ENCODE peak calls at places on chromosomes 12 and 14, in eight cellular contexts. One of them, this sample, is unnamed.
A peak's percentile ranks its signal among the peaks of the same experiment; 100 is the strongest.

GRCh38 chr12:115233891-115234543 is 550.0 kb upstream of the TBX3 start:
- DNase-seq in iris pigment epithelial cell: no peak
- DNase-seq in GM10248: no peak
- DNase-seq in aorta: no peak
- DNase-seq in esophagus squamous epithelium: no peak
- DNase-seq in GM06990: no peak
- DNase-seq in M059J: no peak
- DNase-seq in heart right ventricle: no peak
- DNase-seq in this sample: no peak

GRCh38 chr14:99602054-99602787 is 1.8 kb downstream of the CCDC85C start:
- DNase-seq in iris pigment epithelial cell: no peak
- DNase-seq in GM10248: no peak
- DNase-seq in aorta: no peak
- DNase-seq in esophagus squamous epithelium: no peak
- DNase-seq in GM06990: no peak
- DNase-seq in M059J: peak; percentile 20
- DNase-seq in heart right ventricle: peak; percentile 48
- DNase-seq in this sample: peak; percentile 66

GRCh38 chr12:115313929-115314328 is 630.0 kb upstream of the TBX3 start:
- DNase-seq in iris pigment epithelial cell: peak; percentile 80
- DNase-seq in GM10248: no peak
- DNase-seq in aorta: no peak
- DNase-seq in esophagus squamous epithelium: no peak
- DNase-seq in GM06990: no peak
- DNase-seq in M059J: peak; percentile 95
- DNase-seq in heart right ventricle: no peak
- DNase-seq in this sample: no peak

GRCh38 chr14:81198651-81199050 is 22.1 kb downstream of the GTF2A1 start:
- DNase-seq in iris pigment epithelial cell: no peak
- DNase-seq in GM10248: no peak
- DNase-seq in aorta: no peak
- DNase-seq in esophagus squamous epithelium: no peak
- DNase-seq in GM06990: no peak
- DNase-seq in M059J: no peak
- DNase-seq in heart right ventricle: no peak
- DNase-seq in this sample: no peak

GRCh38 chr12:14650791-14651190 is 45.6 kb downstream of the GUCY2C start:
- DNase-seq in iris pigment epithelial cell: no peak
- DNase-seq in GM10248: no peak
- DNase-seq in aorta: no peak
- DNase-seq in esophagus squamous epithelium: no peak
- DNase-seq in GM06990: no peak
- DNase-seq in M059J: no peak
- DNase-seq in heart right ventricle: peak; percentile 20
- DNase-seq in this sample: no peak

GRCh38 chr14:68854421-68854820 is 61.6 kb upstream of the ZFP36L1 start:
- DNase-seq in iris pigment epithelial cell: no peak
- DNase-seq in GM10248: no peak
- DNase-seq in aorta: no peak
- DNase-seq in esophagus squamous epithelium: no peak
- DNase-seq in GM06990: no peak
- DNase-seq in M059J: no peak
- DNase-seq in heart right ventricle: no peak
- DNase-seq in this sample: no peak

GRCh38 chr14:68593806-68594536 is 198.9 kb downstream of the ZFP36L1 start:
- DNase-seq in iris pigment epithelial cell: peak; percentile 34
- DNase-seq in GM10248: no peak
- DNase-seq in aorta: no peak
- DNase-seq in esophagus squamous epithelium: no peak
- DNase-seq in GM06990: no peak
- DNase-seq in M059J: peak; percentile 35
- DNase-seq in heart right ventricle: no peak
- DNase-seq in this sample: no peak

GRCh38 chr14:100662850-100663527 is 63.7 kb upstream of the DLK1 start:
- DNase-seq in iris pigment epithelial cell: peak; percentile 50
- DNase-seq in GM10248: peak; percentile 77
- DNase-seq in aorta: peak; percentile 69
- DNase-seq in esophagus squamous epithelium: no peak
- DNase-seq in GM06990: no peak
- DNase-seq in M059J: peak; percentile 51
- DNase-seq in heart right ventricle: peak; percentile 60
- DNase-seq in this sample: peak; percentile 69

GRCh38 chr12:538731-539539 is 79.2 kb downstream of the B4GALNT3 start:
- DNase-seq in iris pigment epithelial cell: peak; percentile 59
- DNase-seq in GM10248: no peak
- DNase-seq in aorta: peak; percentile 86
- DNase-seq in esophagus squamous epithelium: no peak
- DNase-seq in GM06990: no peak
- DNase-seq in M059J: peak; percentile 87
- DNase-seq in heart right ventricle: peak; percentile 55
- DNase-seq in this sample: peak; percentile 65

GRCh38 chr12:75825686-75826085 is 205.9 kb downstream of the PHLDA1 start:
- DNase-seq in iris pigment epithelial cell: peak; percentile 84
- DNase-seq in GM10248: no peak
- DNase-seq in aorta: no peak
- DNase-seq in esophagus squamous epithelium: no peak
- DNase-seq in GM06990: no peak
- DNase-seq in M059J: peak; percentile 95
- DNase-seq in heart right ventricle: no peak
- DNase-seq in this sample: no peak

GRCh38 chr14:39364509-39364908 is 67.7 kb downstream of the FBXO33 start:
- DNase-seq in iris pigment epithelial cell: no peak
- DNase-seq in GM10248: no peak
- DNase-seq in aorta: no peak
- DNase-seq in esophagus squamous epithelium: no peak
- DNase-seq in GM06990: no peak
- DNase-seq in M059J: no peak
- DNase-seq in heart right ventricle: no peak
- DNase-seq in this sample: no peak

GRCh38 chr14:89669209-89669608 is 252.2 kb upstream of the FOXN3 start:
- DNase-seq in iris pigment epithelial cell: no peak
- DNase-seq in GM10248: no peak
- DNase-seq in aorta: peak; percentile 66
- DNase-seq in esophagus squamous epithelium: no peak
- DNase-seq in GM06990: peak; percentile 41
- DNase-seq in M059J: no peak
- DNase-seq in heart right ventricle: peak; percentile 13
- DNase-seq in this sample: no peak

GRCh38 chr14:102882233-102882906 is 40.1 kb upstream of the AMN start:
- DNase-seq in iris pigment epithelial cell: no peak
- DNase-seq in GM10248: no peak
- DNase-seq in aorta: no peak
- DNase-seq in esophagus squamous epithelium: no peak
- DNase-seq in GM06990: no peak
- DNase-seq in M059J: no peak
- DNase-seq in heart right ventricle: no peak
- DNase-seq in this sample: peak; percentile 40

GRCh38 chr12:90630006-90630405 is 325.0 kb downstream of the CCER1 start:
- DNase-seq in iris pigment epithelial cell: no peak
- DNase-seq in GM10248: no peak
- DNase-seq in aorta: no peak
- DNase-seq in esophagus squamous epithelium: no peak
- DNase-seq in GM06990: no peak
- DNase-seq in M059J: no peak
- DNase-seq in heart right ventricle: no peak
- DNase-seq in this sample: no peak

GRCh38 chr14:22838631-22839041 is 2.3 kb downstream of the MMP14 start:
- DNase-seq in iris pigment epithelial cell: peak; percentile 83
- DNase-seq in GM10248: no peak
- DNase-seq in aorta: peak; percentile 65
- DNase-seq in esophagus squamous epithelium: no peak
- DNase-seq in GM06990: no peak
- DNase-seq in M059J: peak; percentile 84
- DNase-seq in heart right ventricle: peak; percentile 23
- DNase-seq in this sample: no peak

GRCh38 chr12:132456186-132456943 is 33.6 kb upstream of the FBRSL1 start:
- DNase-seq in iris pigment epithelial cell: no peak
- DNase-seq in GM10248: no peak
- DNase-seq in aorta: no peak
- DNase-seq in esophagus squamous epithelium: no peak
- DNase-seq in GM06990: no peak
- DNase-seq in M059J: no peak
- DNase-seq in heart right ventricle: no peak
- DNase-seq in this sample: no peak

GRCh38 chr14:32201816-32202467 is at the start of gene RNU6-7:
- DNase-seq in iris pigment epithelial cell: no peak
- DNase-seq in GM10248: no peak
- DNase-seq in aorta: peak; percentile 50
- DNase-seq in esophagus squamous epithelium: no peak
- DNase-seq in GM06990: peak; percentile 44
- DNase-seq in M059J: no peak
- DNase-seq in heart right ventricle: peak; percentile 21
- DNase-seq in this sample: peak; percentile 29

GRCh38 chr14:101858791-101859537 is 97.5 kb downstream of the PPP2R5C start:
- DNase-seq in iris pigment epithelial cell: no peak
- DNase-seq in GM10248: no peak
- DNase-seq in aorta: no peak
- DNase-seq in esophagus squamous epithelium: no peak
- DNase-seq in GM06990: no peak
- DNase-seq in M059J: no peak
- DNase-seq in heart right ventricle: no peak
- DNase-seq in this sample: peak; percentile 82

GRCh38 chr14:101078105-101078891 is 174.8 kb upstream of the RTL1 start:
- DNase-seq in iris pigment epithelial cell: no peak
- DNase-seq in GM10248: no peak
- DNase-seq in aorta: no peak
- DNase-seq in esophagus squamous epithelium: no peak
- DNase-seq in GM06990: no peak
- DNase-seq in M059J: no peak
- DNase-seq in heart right ventricle: no peak
- DNase-seq in this sample: no peak

GRCh38 chr12:40039598-40039997 is 66.3 kb downstream of the SLC2A13 start:
- DNase-seq in iris pigment epithelial cell: no peak
- DNase-seq in GM10248: no peak
- DNase-seq in aorta: no peak
- DNase-seq in esophagus squamous epithelium: no peak
- DNase-seq in GM06990: no peak
- DNase-seq in M059J: no peak
- DNase-seq in heart right ventricle: no peak
- DNase-seq in this sample: no peak

GRCh38 chr14:76581592-76581991 is 179.7 kb upstream of the VASH1 start:
- DNase-seq in iris pigment epithelial cell: no peak
- DNase-seq in GM10248: no peak
- DNase-seq in aorta: no peak
- DNase-seq in esophagus squamous epithelium: no peak
- DNase-seq in GM06990: no peak
- DNase-seq in M059J: peak; percentile 10
- DNase-seq in heart right ventricle: no peak
- DNase-seq in this sample: no peak

GRCh38 chr12:6613776-6614512 is 6.8 kb upstream of the CHD4 start:
- DNase-seq in iris pigment epithelial cell: peak; percentile 95
- DNase-seq in GM10248: peak; percentile 70
- DNase-seq in aorta: peak; percentile 96
- DNase-seq in esophagus squamous epithelium: peak; percentile 81
- DNase-seq in GM06990: peak; percentile 50
- DNase-seq in M059J: peak; percentile 98
- DNase-seq in heart right ventricle: peak; percentile 94
- DNase-seq in this sample: peak; percentile 97

GRCh38 chr14:22505309-22505708 is 83.7 kb downstream of the DAD1 start:
- DNase-seq in iris pigment epithelial cell: no peak
- DNase-seq in GM10248: no peak
- DNase-seq in aorta: no peak
- DNase-seq in esophagus squamous epithelium: no peak
- DNase-seq in GM06990: no peak
- DNase-seq in M059J: no peak
- DNase-seq in heart right ventricle: no peak
- DNase-seq in this sample: no peak

GRCh38 chr12:56629459-56630179 is 507 bp downstream of the BAZ2A start:
- DNase-seq in iris pigment epithelial cell: peak; percentile 27
- DNase-seq in GM10248: peak; percentile 58
- DNase-seq in aorta: peak; percentile 59
- DNase-seq in esophagus squamous epithelium: no peak
- DNase-seq in GM06990: peak; percentile 46
- DNase-seq in M059J: peak; percentile 32
- DNase-seq in heart right ventricle: peak; percentile 42
- DNase-seq in this sample: no peak

GRCh38 chr14:29215853-29216252 is 449.3 kb downstream of the FOXG1 start:
- DNase-seq in iris pigment epithelial cell: peak; percentile 47
- DNase-seq in GM10248: no peak
- DNase-seq in aorta: no peak
- DNase-seq in esophagus squamous epithelium: no peak
- DNase-seq in GM06990: peak; percentile 24
- DNase-seq in M059J: no peak
- DNase-seq in heart right ventricle: no peak
- DNase-seq in this sample: no peak

GRCh38 chr12:121209221-121209620 is 708 bp upstream of the P2RX4 start:
- DNase-seq in iris pigment epithelial cell: no peak
- DNase-seq in GM10248: no peak
- DNase-seq in aorta: no peak
- DNase-seq in esophagus squamous epithelium: no peak
- DNase-seq in GM06990: no peak
- DNase-seq in M059J: no peak
- DNase-seq in heart right ventricle: no peak
- DNase-seq in this sample: no peak

GRCh38 chr12:103877288-103877687 is 36.3 kb upstream of the NT5DC3 start:
- DNase-seq in iris pigment epithelial cell: no peak
- DNase-seq in GM10248: no peak
- DNase-seq in aorta: no peak
- DNase-seq in esophagus squamous epithelium: no peak
- DNase-seq in GM06990: no peak
- DNase-seq in M059J: no peak
- DNase-seq in heart right ventricle: no peak
- DNase-seq in this sample: no peak

GRCh38 chr14:86296173-86296572 is 766.2 kb downstream of the FLRT2 start:
- DNase-seq in iris pigment epithelial cell: no peak
- DNase-seq in GM10248: no peak
- DNase-seq in aorta: no peak
- DNase-seq in esophagus squamous epithelium: no peak
- DNase-seq in GM06990: no peak
- DNase-seq in M059J: no peak
- DNase-seq in heart right ventricle: no peak
- DNase-seq in this sample: no peak